ENCODE peak calls at places on chromosomes 1 and 21, in six cellular contexts. E, H, K, F, T and V are unnamed samples.

GRCh38 chr1:181160322-181160721 is 71.8 kb downstream of the IER5 start:
- DNase-seq in E (no peak), F (no peak), K (peak; percentile 34), H (no peak), T (no peak), V (no peak)

GRCh38 chr21:26659181-26659580 is 86.1 kb upstream of the CYYR1 start:
- DNase-seq in H (no peak), F (no peak), T (no peak), K (no peak), E (no peak), V (no peak)

GRCh38 chr1:245380790-245381535 is 226.2 kb downstream of the KIF26B start:
- DNase-seq in K (no peak), H (no peak), T (no peak), E (no peak), F (no peak), V (no peak)

GRCh38 chr1:205648212-205648910 is 16.6 kb upstream of the ELK4 start:
- DNase-seq in T (no peak), E (no peak), H (no peak), F (no peak), K (no peak), V (peak; percentile 37)

GRCh38 chr1:34681481-34682451 is 73.1 kb upstream of the GJB5 start:
- DNase-seq in H (peak; percentile 50), E (no peak), K (peak; percentile 57), T (no peak), F (no peak), V (no peak)

GRCh38 chr1:56563568-56563967 is 15.8 kb downstream of the PLPP3 start:
- DNase-seq in K (no peak), F (no peak), E (no peak), T (no peak), H (no peak), V (no peak)

GRCh38 chr1:60073605-60074278 is at the start of gene C1orf87:
- DNase-seq in T (no peak), F (no peak), H (no peak), E (peak; percentile 9), K (peak; percentile 27), V (peak; percentile 24)

GRCh38 chr1:234845097-234845660 is 235.2 kb upstream of the IRF2BP2 start:
- DNase-seq in T (no peak), H (no peak), E (no peak), K (no peak), F (no peak), V (no peak)

GRCh38 chr1:231500666-231501065 is 27.8 kb upstream of the TSNAX start:
- DNase-seq in F (no peak), E (no peak), T (no peak), K (no peak), H (no peak), V (no peak)

GRCh38 chr1:205750683-205751651 is 985 bp upstream of the NUCKS1 start:
- DNase-seq in K (no peak), T (no peak), H (no peak), F (no peak), E (no peak), V (no peak)

GRCh38 chr1:33743221-33743998 is 120.5 kb upstream of the HMGB4 start:
- DNase-seq in F (no peak), K (no peak), H (no peak), E (no peak), T (no peak), V (no peak)

GRCh38 chr1:59511476-59512465 is 214.9 kb downstream of the FGGY start:
- DNase-seq in H (no peak), K (no peak), F (no peak), E (no peak), T (no peak), V (no peak)

GRCh38 chr1:153375511-153375910 is at the start of gene S100A12:
- DNase-seq in F (peak; percentile 46), E (no peak), K (no peak), T (no peak), H (no peak), V (no peak)

GRCh38 chr1:156471496-156472490 is 28.8 kb downstream of the MEF2D start:
- DNase-seq in K (peak; percentile 53), T (peak; percentile 63), F (peak; percentile 76), H (peak; percentile 99), E (peak; percentile 87), V (peak; percentile 99)

GRCh38 chr1:53461329-53462044 is 2.3 kb downstream of the DMRTB1 start:
- DNase-seq in E (no peak), T (no peak), F (no peak), K (no peak), H (no peak), V (no peak)

GRCh38 chr1:9490605-9491339 is 48.5 kb upstream of the SLC25A33 start:
- DNase-seq in E (peak; percentile 92), F (peak; percentile 93), T (peak; percentile 77), H (peak; percentile 93), K (peak; percentile 85), V (peak; percentile 93)

GRCh38 chr1:175870217-175870616 is 126.8 kb upstream of the TNR start:
- DNase-seq in K (no peak), E (no peak), F (no peak), H (no peak), T (no peak), V (no peak)

GRCh38 chr1:44842763-44843655 is at the start of gene PTCH2:
- DNase-seq in T (no peak), E (peak; percentile 72), K (peak; percentile 62), H (no peak), F (peak; percentile 77), V (peak; percentile 80)

GRCh38 chr1:56852478-56852877 is 2.1 kb upstream of the C8A start:
- DNase-seq in T (no peak), E (no peak), H (no peak), K (no peak), F (no peak), V (no peak)

GRCh38 chr21:18908641-18909040 is 505.1 kb upstream of the TMPRSS15 start:
- DNase-seq in K (no peak), T (no peak), F (no peak), E (no peak), H (no peak), V (no peak)

GRCh38 chr1:184465489-184466146 is 78.8 kb downstream of the C1orf21 start:
- DNase-seq in K (no peak), T (no peak), F (no peak), H (no peak), E (peak; percentile 39), V (no peak)

GRCh38 chr1:23385119-23385621 is 15.5 kb upstream of the ZNF436 start:
- DNase-seq in K (no peak), T (no peak), H (no peak), E (no peak), F (no peak), V (peak; percentile 21)

GRCh38 chr1:52554756-52555155 is 1.9 kb upstream of the TUT4 start:
- DNase-seq in E (no peak), H (no peak), F (no peak), T (no peak), K (no peak), V (no peak)

GRCh38 chr21:16932314-16932713 is 580.5 kb upstream of the CXADR start:
- DNase-seq in F (no peak), K (no peak), E (no peak), T (no peak), H (no peak), V (no peak)

GRCh38 chr21:39071623-39072214 is 111.5 kb downstream of the PSMG1 start:
- DNase-seq in F (no peak), T (no peak), H (peak; percentile 26), E (no peak), K (no peak), V (no peak)

GRCh38 chr1:210505601-210506564 is 177.2 kb downstream of the HHAT start:
- DNase-seq in T (no peak), H (no peak), F (no peak), K (no peak), E (no peak), V (no peak)

GRCh38 chr1:205451202-205451601 is 4.6 kb downstream of the BLACAT1 start:
- DNase-seq in T (no peak), H (no peak), E (no peak), K (no peak), F (no peak), V (no peak)

GRCh38 chr1:26474824-26475223 is 2.6 kb downstream of the HMGN2 start:
- DNase-seq in T (no peak), F (no peak), K (no peak), E (no peak), H (no peak), V (no peak)
- H3K4me3 ChIP-seq in T (no peak overlapping the region), F (no peak overlapping the region), K (no peak overlapping the region), E (no peak overlapping the region), H (no peak overlapping the region), V (no peak overlapping the region)

GRCh38 chr21:44989538-44989888 is 49.7 kb downstream of the SLX9 start:
- DNase-seq in H (no peak), F (no peak), K (no peak), E (peak; percentile 34), T (no peak), V (no peak)

GRCh38 chr21:44992608-44993031 is 52.8 kb downstream of the SLX9 start:
- DNase-seq in T (no peak), K (no peak), H (no peak), E (peak; percentile 11), F (no peak), V (no peak)

GRCh38 chr21:44989943-44990780 is 50.3 kb downstream of the SLX9 start:
- DNase-seq in F (no peak), T (no peak), H (no peak), E (peak; percentile 41), K (no peak), V (no peak)

GRCh38 chr21:44991538-44992483 is 52.0 kb downstream of the SLX9 start:
- DNase-seq in F (no peak), H (no peak), E (peak; percentile 19), T (no peak), K (no peak), V (peak; percentile 19)

DNA sequence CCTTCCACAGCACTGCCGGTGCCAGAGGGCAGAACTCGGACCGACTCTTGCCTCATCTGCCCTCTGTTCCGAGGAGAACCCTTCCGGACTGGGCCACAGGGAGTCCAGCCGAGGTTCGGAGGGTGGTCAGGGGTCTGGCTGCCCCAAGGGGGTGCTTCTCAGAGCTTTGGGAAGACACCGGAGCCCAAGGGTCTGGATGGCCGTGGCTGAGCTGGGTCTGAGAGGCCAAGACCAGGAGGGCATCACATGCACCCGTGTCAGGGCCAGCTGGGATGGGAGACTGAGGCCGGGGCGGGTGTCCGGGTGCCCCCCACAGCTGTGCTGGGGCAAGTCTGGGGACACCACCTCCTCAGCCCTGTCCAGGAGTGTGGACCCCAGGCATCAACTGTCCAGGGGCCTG is 51.1 kb downstream of the SLX9 start:
- DNase-seq in H (no peak), T (no peak), E (peak; percentile 13), F (no peak), K (no peak), V (no peak)
- H3K27me3 ChIP-seq in H (no peaks in the 10 kb centered on the region), T (no peaks in the 10 kb centered on the region), E (no peaks in the 10 kb centered on the region), F (no peaks in the 10 kb centered on the region), K (no peaks in the 10 kb centered on the region), V (no peaks in the 10 kb centered on the region)

DNA sequence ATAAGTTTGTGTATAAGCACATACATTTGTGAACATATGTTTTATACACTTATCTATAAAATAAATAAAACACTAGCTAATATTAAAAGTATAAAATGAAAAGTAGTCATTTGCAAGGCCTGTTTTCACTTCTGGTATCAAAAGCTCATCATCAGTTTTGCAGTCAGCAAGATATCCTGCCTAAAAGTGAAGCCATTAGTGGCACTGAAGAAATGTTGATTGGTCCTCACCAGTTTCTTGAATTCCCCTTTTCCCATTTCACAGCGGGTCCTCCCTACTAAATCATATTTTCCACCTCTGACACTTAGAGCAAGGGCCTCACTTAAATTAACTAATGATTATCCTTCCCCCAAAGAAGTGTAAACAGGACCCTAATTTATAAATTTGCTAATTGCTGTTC is 6.7 kb downstream of the TBX15 start:
- DNase-seq in E (no peak), F (no peak), T (no peak), K (no peak), H (no peak), V (no peak)
- H3K4me3 ChIP-seq in E (no peak overlapping the region), F (no peak overlapping the region), T (no peak overlapping the region), K (no peak overlapping the region), H (no peak overlapping the region), V (no peak overlapping the region)

GRCh38 chr1:169138866-169139670 is 32.6 kb downstream of the ATP1B1 start:
- DNase-seq in T (no peak), H (no peak), F (no peak), K (no peak), E (no peak), V (no peak)
- H3K27me3 ChIP-seq in T (no peaks in the 10 kb centered on the region), H (no peaks in the 10 kb centered on the region), F (no peaks in the 10 kb centered on the region), K (no peaks in the 10 kb centered on the region), E (no peaks in the 10 kb centered on the region), V (no peaks in the 10 kb centered on the region)